ENCODE peak calls at places on chromosomes 3 and 15, in ten cellular contexts. A, L, C, M, H, X, I, V, K and Z are unnamed samples. For H3K4me1, the result is how much of the 10 kb centered on the place peaks cover.

GRCh38 chr3:38960953-38961622 is 90.7 kb downstream of the SCN11A start:
- DNase-seq in A (no peak), L (peak), C (peak), M (no peak), H (peak), X (peak), I (peak), V (no peak), K (peak), Z (no peak)

GRCh38 chr15:62269504-62269903 is 104.4 kb upstream of the C2CD4B start:
- DNase-seq in A (no peak), L (no peak), C (no peak), M (no peak), H (peak), X (no peak), I (no peak), V (no peak), K (no peak), Z (no peak)

GRCh38 chr3:143529778-143530177 is 318.5 kb downstream of the SLC9A9 start:
- DNase-seq in A (no peak), L (no peak), C (no peak), M (no peak), H (no peak), X (no peak), I (no peak), V (no peak), K (no peak), Z (no peak)

GRCh38 chr15:45719490-45719889 is 84.7 kb downstream of the SQOR start:
- DNase-seq in A (no peak), L (no peak), C (no peak), M (no peak), H (peak), X (no peak), I (no peak), V (no peak), K (no peak), Z (no peak)

GRCh38 chr3:45105855-45106655 is 40.1 kb downstream of the CDCP1 start:
- DNase-seq in A (no peak), L (no peak), C (no peak), M (no peak), H (peak), X (no peak), I (no peak), V (no peak), K (no peak), Z (no peak)

GRCh38 chr3:45560270-45561020 is 34.1 kb upstream of the LIMD1 start:
- DNase-seq in A (peak), L (no peak), C (no peak), M (peak), H (peak), X (peak), I (no peak), V (peak), K (no peak), Z (no peak)

GRCh38 chr3:52205727-52206372 is 7.9 kb downstream of the ALAS1 start:
- DNase-seq in A (no peak), L (no peak), C (no peak), M (no peak), H (no peak), X (no peak), I (no peak), V (no peak), K (no peak), Z (peak)

GRCh38 chr3:33146791-33147445 is 33.1 kb downstream of the CRTAP start:
- DNase-seq in A (no peak), L (no peak), C (no peak), M (no peak), H (peak), X (no peak), I (no peak), V (no peak), K (no peak), Z (no peak)

GRCh38 chr3:30549600-30549999 is 56.8 kb upstream of the TGFBR2 start:
- DNase-seq in A (no peak), L (peak), C (no peak), M (no peak), H (no peak), X (no peak), I (peak), V (no peak), K (no peak), Z (no peak)

GRCh38 chr15:80015156-80015555 is 44.2 kb upstream of the BCL2A1 start:
- DNase-seq in A (no peak), L (no peak), C (no peak), M (no peak), H (no peak), X (no peak), I (no peak), V (no peak), K (no peak), Z (no peak)

GRCh38 chr15:70383856-70384255 is 286.1 kb upstream of the TLE3 start:
- DNase-seq in A (no peak), L (no peak), C (no peak), M (no peak), H (no peak), X (no peak), I (no peak), V (no peak), K (no peak), Z (no peak)

GRCh38 chr3:23198801-23199200 is 4.3 kb upstream of the UBE2E2 start:
- DNase-seq in A (no peak), L (no peak), C (no peak), M (no peak), H (peak), X (no peak), I (no peak), V (no peak), K (no peak), Z (no peak)

GRCh38 chr3:110344897-110345767 is 726.5 kb upstream of the NECTIN3 start:
- DNase-seq in A (no peak), L (no peak), C (peak), M (no peak), H (peak), X (no peak), I (no peak), V (no peak), K (no peak), Z (no peak)

GRCh38 chr15:36106640-36107335 is 472.6 kb upstream of the CDIN1 start:
- DNase-seq in A (no peak), L (no peak), C (no peak), M (no peak), H (no peak), X (no peak), I (no peak), V (no peak), K (no peak), Z (no peak)

GRCh38 chr3:46087871-46088270 is 60.6 kb upstream of the XCR1 start:
- DNase-seq in A (no peak), L (no peak), C (no peak), M (no peak), H (peak), X (no peak), I (no peak), V (no peak), K (no peak), Z (no peak)

GRCh38 chr15:47844437-47844836 is 127.1 kb downstream of the SEMA6D start:
- DNase-seq in A (no peak), L (no peak), C (no peak), M (no peak), H (no peak), X (no peak), I (no peak), V (no peak), K (no peak), Z (no peak)

GRCh38 chr3:29426302-29427226 is 145.7 kb downstream of the RBMS3 start:
- DNase-seq in A (no peak), L (no peak), C (no peak), M (no peak), H (peak), X (no peak), I (no peak), V (no peak), K (no peak), Z (no peak)

GRCh38 chr3:156643729-156644389 is 30.5 kb upstream of the TIPARP start:
- DNase-seq in A (no peak), L (no peak), C (no peak), M (no peak), H (peak), X (peak), I (no peak), V (no peak), K (no peak), Z (no peak)

GRCh38 chr3:38003371-38003816 is 12.8 kb downstream of the VILL start:
- DNase-seq in A (peak), L (no peak), C (peak), M (peak), H (peak), X (peak), I (peak), V (no peak), K (no peak), Z (peak)

GRCh38 chr3:49029563-49029884 is 326 bp upstream of the IMPDH2 start:
- DNase-seq in A (no peak), L (no peak), C (no peak), M (no peak), H (no peak), X (no peak), I (no peak), V (no peak), K (no peak), Z (no peak)
- H3K27ac ChIP-seq in A (peak), L (no peak), C (peak), M (peak), H (peak), X (peak), I (no peak), V (peak), K (peak), Z (peak)

DNA sequence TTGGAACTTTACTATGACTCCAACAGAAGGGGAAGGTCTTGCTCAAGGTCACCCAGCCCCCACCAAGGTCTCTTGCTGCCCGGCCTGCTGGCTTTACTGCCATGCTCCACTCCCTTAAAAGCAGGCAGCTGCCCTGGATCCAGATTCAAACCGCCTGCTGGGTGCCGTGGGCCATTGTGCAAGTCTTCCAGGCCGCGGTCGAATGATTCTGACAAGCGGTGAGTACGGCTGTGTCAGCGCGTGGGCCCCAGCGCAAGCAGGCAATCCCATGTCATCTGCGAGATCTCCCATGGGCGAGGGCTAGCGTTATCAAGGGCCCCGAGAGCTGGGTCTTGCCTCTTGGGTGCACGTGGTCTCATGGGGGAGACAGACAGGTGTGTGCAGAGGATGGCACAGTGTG is 37.6 kb downstream of the CORO2B start:
- DNase-seq in A (no peak), L (no peak), C (no peak), M (no peak), H (peak), X (no peak), I (no peak), V (no peak), K (no peak), Z (no peak)
- H3K4me1 ChIP-seq in A (under half), L (under half), C (under half), M (half or more), H (under half), X (under half), I (under half), V (under half), K (under half), Z (under half)

DNA sequence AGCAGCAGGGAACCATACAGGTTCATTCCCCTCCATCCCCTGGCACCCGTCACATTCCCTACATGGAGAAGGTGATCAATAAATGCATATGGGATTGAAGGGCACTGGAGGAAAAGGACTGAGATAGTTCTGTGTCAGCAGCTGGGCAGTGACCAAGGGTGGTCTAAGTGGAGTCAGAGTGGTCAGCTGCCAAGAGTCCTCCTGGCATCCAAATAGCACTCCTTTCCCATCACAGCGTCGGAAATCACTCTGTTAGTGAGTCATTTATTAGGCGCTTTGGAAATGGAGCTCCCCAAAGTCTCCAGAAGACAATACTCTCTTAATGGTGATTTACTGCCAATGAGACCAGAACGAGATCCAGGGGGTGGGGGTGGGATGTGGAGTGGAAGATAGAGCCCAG is 6.8 kb upstream of the TRH start:
- DNase-seq in A (no peak), L (no peak), C (no peak), M (no peak), H (no peak), X (no peak), I (no peak), V (no peak), K (no peak), Z (no peak)
- TF ChIP-seq CTCF in A (no peak), L (no peak), C (no peak), M (no peak), H (no peak), X (no peak), I (no peak), V (no peak), K (no peak), Z (no peak)

GRCh38 chr3:47096955-47097354 is 67.0 kb downstream of the SETD2 start:
- DNase-seq in A (no peak), L (no peak), C (no peak), M (no peak), H (peak), X (no peak), I (no peak), V (no peak), K (no peak), Z (no peak)
- H3K27ac ChIP-seq in A (no peak), L (no peak), C (no peak), M (no peak), H (peak), X (no peak), I (no peak), V (no peak), K (no peak), Z (no peak)

DNA sequence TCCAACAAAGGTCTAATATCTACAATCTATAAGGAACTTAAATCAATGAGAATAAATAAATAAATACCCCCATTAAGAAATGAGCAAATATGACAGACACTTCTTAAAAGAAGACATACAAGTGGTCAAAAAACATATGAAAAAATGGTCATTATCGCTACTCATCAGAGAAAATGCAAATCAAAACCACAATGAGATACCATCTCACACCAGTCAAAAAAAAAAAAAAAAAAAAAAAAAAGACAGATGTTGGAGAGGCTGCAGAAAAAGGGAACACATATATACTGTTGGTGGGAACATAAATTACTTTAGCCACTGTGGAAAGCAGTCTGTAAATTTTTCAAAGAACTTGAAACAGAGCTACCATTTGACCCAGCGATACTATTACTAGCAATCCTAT is 31.6 kb upstream of the OR5H6 start:
- DNase-seq in A (no peak), L (no peak), C (no peak), M (no peak), H (no peak), X (no peak), I (no peak), V (no peak), K (no peak), Z (no peak)
- H3K4me1 ChIP-seq in A (under half), L (under half), C (under half), M (under half), H (under half), X (under half), I (under half), V (under half), K (under half), Z (under half)

GRCh38 chr3:10932596-10932995 is 60.0 kb upstream of the SLC6A1 start:
- DNase-seq in A (no peak), L (no peak), C (no peak), M (no peak), H (no peak), X (no peak), I (no peak), V (peak), K (peak), Z (no peak)

GRCh38 chr3:10933958-10934481 is 58.5 kb upstream of the SLC6A1 start:
- DNase-seq in A (no peak), L (no peak), C (peak), M (no peak), H (peak), X (no peak), I (peak), V (peak), K (no peak), Z (no peak)

GRCh38 chr3:10935028-10935427 is 57.5 kb upstream of the SLC6A1 start:
- DNase-seq in A (no peak), L (no peak), C (no peak), M (no peak), H (no peak), X (no peak), I (no peak), V (no peak), K (no peak), Z (no peak)

GRCh38 chr3:10933470-10933957 is 59.0 kb upstream of the SLC6A1 start:
- DNase-seq in A (no peak), L (no peak), C (no peak), M (no peak), H (no peak), X (no peak), I (no peak), V (peak), K (no peak), Z (no peak)

DNA sequence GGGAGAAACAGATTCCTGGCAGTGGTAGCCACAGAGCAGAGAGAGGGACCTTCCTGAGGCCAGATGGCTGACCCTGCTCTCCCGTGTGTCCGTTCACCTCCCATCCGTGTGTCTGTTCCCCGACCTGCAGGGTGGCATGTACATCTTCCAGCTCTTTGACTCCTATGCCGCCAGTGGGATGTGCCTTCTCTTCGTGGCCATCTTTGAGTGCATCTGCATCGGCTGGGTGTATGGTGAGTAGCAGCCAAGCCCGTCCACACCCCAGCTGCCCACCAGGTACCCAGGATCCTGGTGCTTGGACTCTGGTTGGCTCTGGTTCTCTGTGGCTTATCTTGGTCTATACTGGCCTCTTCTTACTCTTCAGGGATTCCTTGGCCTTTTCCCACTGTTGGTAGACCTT is 59.5 kb upstream of the SLC6A1 start:
- DNase-seq in A (no peak), L (no peak), C (no peak), M (no peak), H (no peak), X (no peak), I (no peak), V (peak), K (peak), Z (no peak)
- TF ChIP-seq CTCF in A (no peak), L (no peak), C (no peak), M (no peak), H (no peak), X (no peak), I (no peak), V (no peak), K (no peak), Z (no peak)

DNA sequence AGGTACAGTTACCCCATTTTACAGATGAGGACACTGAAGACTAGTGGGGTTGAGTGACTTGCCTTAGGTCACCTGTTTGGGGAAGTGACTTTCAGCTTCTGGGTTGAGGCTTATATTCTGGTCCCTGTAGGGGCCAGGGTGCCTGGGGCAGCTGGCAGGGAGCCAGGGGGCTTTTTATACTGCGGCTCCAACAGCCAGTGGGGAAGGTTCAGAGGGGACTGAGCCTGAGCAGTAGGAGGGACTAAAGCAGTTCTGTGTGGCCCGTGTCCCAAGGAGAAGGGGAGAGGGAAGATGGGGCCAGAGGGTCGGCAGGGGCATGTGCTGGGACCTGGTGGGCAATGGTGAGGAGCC is 37.7 kb downstream of the SLC6A6 start:
- DNase-seq in A (no peak), L (no peak), C (no peak), M (no peak), H (no peak), X (no peak), I (no peak), V (no peak), K (no peak), Z (no peak)
- H3K27ac ChIP-seq in A (no peak), L (no peak), C (peak), M (peak), H (no peak), X (no peak), I (no peak), V (no peak), K (no peak), Z (peak)

GRCh38 chr15:91853501-91853967 is at the start of gene SLCO3A1:
- DNase-seq in A (peak), L (no peak), C (peak), M (peak), H (peak), X (peak), I (peak), V (peak), K (peak), Z (peak)

GRCh38 chr15:91855684-91856553 is 2.4 kb downstream of the SLCO3A1 start:
- DNase-seq in A (no peak), L (peak), C (peak), M (no peak), H (no peak), X (peak), I (peak), V (no peak), K (no peak), Z (no peak)

GRCh38 chr15:91853968-91854943 is 748 bp downstream of the SLCO3A1 start:
- DNase-seq in A (no peak), L (no peak), C (peak), M (peak), H (peak), X (peak), I (peak), V (peak), K (peak), Z (peak)

GRCh38 chr15:91857224-91857585 is 3.7 kb downstream of the SLCO3A1 start:
- DNase-seq in A (no peak), L (no peak), C (no peak), M (no peak), H (no peak), X (no peak), I (no peak), V (no peak), K (no peak), Z (no peak)

DNA sequence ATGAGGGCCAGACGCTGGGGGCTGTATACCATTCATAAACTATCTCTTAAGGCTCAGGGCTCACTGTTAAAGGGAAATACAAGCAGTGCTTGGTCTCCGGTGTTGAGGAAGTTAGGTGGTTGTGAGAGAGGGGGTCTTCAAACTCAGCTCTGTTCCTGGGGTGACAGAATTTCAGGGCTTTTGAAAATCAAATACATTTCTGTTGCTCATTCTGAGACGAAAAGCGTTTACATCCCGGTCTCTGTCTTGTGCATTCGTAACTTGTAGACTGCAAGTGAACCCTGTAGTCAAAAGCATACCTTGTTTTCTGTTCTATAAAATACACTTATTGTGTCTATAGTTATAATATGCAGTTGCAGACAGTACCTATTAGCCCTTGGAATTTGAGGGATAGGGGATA is 1.7 kb downstream of the SLCO3A1 start:
- DNase-seq in A (no peak), L (no peak), C (no peak), M (no peak), H (no peak), X (no peak), I (no peak), V (no peak), K (no peak), Z (no peak)
- H3K4me1 ChIP-seq in A (under half), L (under half), C (under half), M (half or more), H (under half), X (under half), I (under half), V (under half), K (under half), Z (half or more)